ENCODE peak calls at places on chromosomes 16 and 17, in nine cellular contexts. R is CD4-positive, alpha-beta memory T cell; M is MM.1S; V is A673; W is pancreas; B is ovary; E is body of pancreas; I is right lobe of liver; O is H1. T is an unnamed sample.
A peak's percentile ranks its signal among the peaks of the same experiment; 100 is the strongest.

GRCh38 chr17:41982026-41982989 is 15.7 kb downstream of the CNP start:
- DNase-seq in R (no peak), B (no peak), W (no peak), I (no peak), O (no peak), V (no peak), E (no peak), M (no peak), T (no peak)

GRCh38 chr17:77160877-77161530 is 20.2 kb downstream of the SEC14L1 start:
- DNase-seq in M (no peak), V (no peak), W (no peak), B (no peak), E (no peak), O (no peak), I (no peak), R (no peak), T (no peak)

GRCh38 chr17:7176107-7176851 is 2.9 kb downstream of the ASGR1 start:
- DNase-seq in R (no peak), M (no peak), E (no peak), I (no peak), O (no peak), B (no peak), V (no peak), W (no peak), T (no peak)

GRCh38 chr16:67773099-67773498 is 33.3 kb downstream of the RANBP10 start:
- DNase-seq in B (peak; percentile 63), W (peak; percentile 42), I (peak; percentile 74), R (no peak), M (no peak), V (no peak), E (peak; percentile 43), O (no peak), T (no peak)

GRCh38 chr16:65070831-65071230 is 51.0 kb downstream of the CDH11 start:
- DNase-seq in O (no peak), W (no peak), I (peak; percentile 44), M (no peak), E (peak; percentile 36), V (peak; percentile 81), R (no peak), B (peak; percentile 83), T (no peak)

GRCh38 chr17:69141802-69142472 is at the start of gene ABCA6:
- DNase-seq in I (no peak), W (no peak), B (no peak), E (no peak), O (no peak), V (peak; percentile 65), M (no peak), R (no peak), T (no peak)

GRCh38 chr17:76841776-76842405 is 26.3 kb upstream of the MGAT5B start:
- DNase-seq in E (no peak), B (no peak), I (no peak), M (no peak), O (peak; percentile 64), R (no peak), V (peak; percentile 89), W (no peak), T (no peak)

GRCh38 chr17:2948721-2949468 is 114.5 kb downstream of the OR1D5 start:
- DNase-seq in I (peak; percentile 27), V (no peak), E (no peak), B (no peak), W (peak; percentile 5), R (no peak), M (no peak), O (no peak), T (no peak)

GRCh38 chr17:15279011-15279477 is 13.9 kb upstream of the PMP22 start:
- DNase-seq in W (no peak), B (no peak), M (no peak), I (no peak), R (no peak), E (no peak), O (no peak), V (no peak), T (no peak)

GRCh38 chr17:77679589-77679988 is 278.9 kb upstream of the TNRC6C start:
- DNase-seq in W (no peak), B (no peak), M (no peak), I (peak; percentile 19), V (no peak), R (no peak), E (no peak), O (no peak), T (no peak)

GRCh38 chr17:48854774-48855476 is 24.1 kb downstream of the CALCOCO2 start:
- DNase-seq in W (no peak), I (no peak), V (no peak), E (no peak), M (no peak), R (no peak), O (no peak), B (no peak), T (no peak)

GRCh38 chr17:48856122-48856821 is 25.4 kb downstream of the CALCOCO2 start:
- DNase-seq in V (no peak), E (no peak), R (no peak), M (no peak), I (no peak), W (no peak), O (no peak), B (no peak), T (no peak)

DNA sequence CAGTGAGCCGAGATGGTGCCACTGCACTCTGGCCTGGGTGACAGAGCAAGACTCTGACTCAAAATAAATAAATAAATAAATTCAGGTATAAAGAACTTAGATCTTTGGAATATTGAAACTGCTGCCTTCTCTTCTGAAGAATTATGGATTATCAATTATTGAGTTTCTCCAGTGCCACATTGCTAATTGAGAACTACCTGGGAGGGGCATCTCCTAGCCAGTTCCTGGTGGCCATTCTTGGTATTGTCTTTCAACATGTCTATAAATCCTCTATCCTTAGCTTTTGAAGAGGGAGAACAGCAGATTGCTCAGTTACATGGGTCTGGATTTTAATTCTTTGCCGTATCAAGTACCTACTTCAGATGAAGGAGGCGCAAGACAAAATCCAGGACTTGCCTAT is 29.2 kb downstream of the CALCOCO2 start:
- DNase-seq in W (no peak), V (no peak), R (no peak), M (no peak), O (no peak), E (no peak), I (no peak), B (no peak), T (no peak)
- H3K4me1 ChIP-seq in W (no peaks in the 10 kb centered on the region), V (no peaks in the 10 kb centered on the region), R (no peaks in the 10 kb centered on the region), M (no peaks in the 10 kb centered on the region), O (no peaks in the 10 kb centered on the region), E (no peaks in the 10 kb centered on the region), I (no peaks in the 10 kb centered on the region), B (no peaks in the 10 kb centered on the region), T (no peaks in the 10 kb centered on the region)

GRCh38 chr17:32302037-32302436 is 36.4 kb downstream of the RHBDL3 start:
- DNase-seq in E (no peak), M (no peak), O (no peak), V (no peak), I (no peak), B (no peak), W (no peak), R (no peak), T (no peak)
- H3K27ac ChIP-seq in E (no peak overlapping the region), M (no peak overlapping the region), O (no peak overlapping the region), V (no peak overlapping the region), I (no peak overlapping the region), B (no peak overlapping the region), W (no peak overlapping the region), R (no peak overlapping the region), T (no peak overlapping the region)

GRCh38 chr16:75172578-75172977 is 24.3 kb downstream of the ZFP1 start:
- DNase-seq in I (no peak), R (no peak), M (no peak), E (no peak), B (no peak), O (no peak), W (no peak), V (no peak), T (no peak)
- H3K9me3 ChIP-seq in I (no peaks in the 10 kb centered on the region), R (peaks cover 10% of the 10 kb centered on the region), M (no peaks in the 10 kb centered on the region), E (no peaks in the 10 kb centered on the region), B (peaks cover 15% of the 10 kb centered on the region), O (peaks cover 65% of the 10 kb centered on the region), W (no peaks in the 10 kb centered on the region), V (peaks cover 89% of the 10 kb centered on the region), T (peaks cover 56% of the 10 kb centered on the region)

GRCh38 chr17:17835415-17836249 is 1.2 kb downstream of the SREBF1 start:
- DNase-seq in W (peak; percentile 50), V (no peak), O (no peak), E (no peak), R (no peak), I (no peak), M (no peak), B (no peak), T (no peak)
- H3K4me1 ChIP-seq in W (peaks cover 25% of the 10 kb centered on the region), V (peaks cover 73% of the 10 kb centered on the region), O (peaks cover 36% of the 10 kb centered on the region), E (peaks cover 73% of the 10 kb centered on the region), R (peaks cover 63% of the 10 kb centered on the region), I (peaks cover 10% of the 10 kb centered on the region), M (peaks cover 46% of the 10 kb centered on the region), B (peaks cover 23% of the 10 kb centered on the region), T (peaks cover 58% of the 10 kb centered on the region)